ENCODE peak calls at places on chromosomes 1 and 21, in four cellular contexts. One of them, this sample, is unnamed. For H3K4me1, the result is how much of the 10 kb centered on the place peaks cover.

GRCh38 chr1:9782897-9783296 is 40.9 kb downstream of the CLSTN1 start:
- DNase-seq in esophagus squamous epithelium: no peak
- DNase-seq in gastrocnemius medialis: no peak
- DNase-seq in IMR-90: no peak
- DNase-seq in this sample: no peak

GRCh38 chr1:42419449-42419848 is 36.4 kb downstream of the ZMYND12 start:
- DNase-seq in IMR-90: no peak
- DNase-seq in gastrocnemius medialis: no peak
- DNase-seq in esophagus squamous epithelium: no peak
- DNase-seq in this sample: no peak

GRCh38 chr1:169363046-169363756 is 4.4 kb downstream of the NME7 start:
- DNase-seq in IMR-90: peak
- DNase-seq in esophagus squamous epithelium: no peak
- DNase-seq in gastrocnemius medialis: no peak
- DNase-seq in this sample: no peak

GRCh38 chr1:220879090-220879508 is at the start of gene HLX:
- DNase-seq in IMR-90: peak
- DNase-seq in esophagus squamous epithelium: peak
- DNase-seq in gastrocnemius medialis: peak
- DNase-seq in this sample: peak

GRCh38 chr1:145846191-145846590 is 761 bp downstream of the NUDT17 start:
- DNase-seq in esophagus squamous epithelium: no peak
- DNase-seq in IMR-90: peak
- DNase-seq in gastrocnemius medialis: no peak
- DNase-seq in this sample: no peak

GRCh38 chr1:232477728-232478127 is 152.2 kb downstream of the SIPA1L2 start:
- DNase-seq in IMR-90: peak
- DNase-seq in esophagus squamous epithelium: no peak
- DNase-seq in gastrocnemius medialis: peak
- DNase-seq in this sample: no peak

GRCh38 chr1:202229376-202229775 is 35.8 kb downstream of the LGR6 start:
- DNase-seq in gastrocnemius medialis: no peak
- DNase-seq in esophagus squamous epithelium: no peak
- DNase-seq in IMR-90: no peak
- DNase-seq in this sample: no peak

GRCh38 chr21:45255381-45256020 is 32.2 kb downstream of the POFUT2 start:
- DNase-seq in esophagus squamous epithelium: no peak
- DNase-seq in IMR-90: no peak
- DNase-seq in gastrocnemius medialis: no peak
- DNase-seq in this sample: peak

GRCh38 chr1:218384576-218384975 is 39.4 kb downstream of the TGFB2 start:
- DNase-seq in esophagus squamous epithelium: no peak
- DNase-seq in gastrocnemius medialis: no peak
- DNase-seq in IMR-90: peak
- DNase-seq in this sample: no peak

GRCh38 chr1:114097109-114097508 is 56.6 kb downstream of the SYT6 start:
- DNase-seq in esophagus squamous epithelium: no peak
- DNase-seq in gastrocnemius medialis: peak
- DNase-seq in IMR-90: no peak
- DNase-seq in this sample: peak

GRCh38 chr1:19815801-19816736 is 986 bp upstream of the RNF186 start:
- DNase-seq in gastrocnemius medialis: no peak
- DNase-seq in esophagus squamous epithelium: no peak
- DNase-seq in IMR-90: no peak
- DNase-seq in this sample: no peak

GRCh38 chr21:22314963-22315362 is 1316.8 kb downstream of the NCAM2 start:
- DNase-seq in esophagus squamous epithelium: no peak
- DNase-seq in IMR-90: no peak
- DNase-seq in gastrocnemius medialis: no peak
- DNase-seq in this sample: no peak

GRCh38 chr1:181040284-181040865 is 6.6 kb downstream of the MR1 start:
- DNase-seq in gastrocnemius medialis: no peak
- DNase-seq in esophagus squamous epithelium: no peak
- DNase-seq in IMR-90: no peak
- DNase-seq in this sample: no peak

GRCh38 chr1:154784924-154785531 is 85.1 kb downstream of the KCNN3 start:
- DNase-seq in gastrocnemius medialis: no peak
- DNase-seq in esophagus squamous epithelium: no peak
- DNase-seq in IMR-90: no peak
- DNase-seq in this sample: no peak

GRCh38 chr1:183023601-183024351 is 556 bp downstream of the LAMC1 start:
- DNase-seq in IMR-90: peak
- DNase-seq in esophagus squamous epithelium: no peak
- DNase-seq in gastrocnemius medialis: peak
- DNase-seq in this sample: no peak

GRCh38 chr1:178718520-178718919 is 6.5 kb upstream of the RALGPS2 start:
- DNase-seq in IMR-90: no peak
- DNase-seq in gastrocnemius medialis: no peak
- DNase-seq in esophagus squamous epithelium: no peak
- DNase-seq in this sample: no peak

GRCh38 chr1:228882785-228883450 is 147.6 kb downstream of the RHOU start:
- DNase-seq in esophagus squamous epithelium: no peak
- DNase-seq in gastrocnemius medialis: no peak
- DNase-seq in IMR-90: no peak
- DNase-seq in this sample: no peak

GRCh38 chr1:22031214-22031962 is 21.1 kb upstream of the CDC42 start:
- DNase-seq in IMR-90: no peak
- DNase-seq in esophagus squamous epithelium: no peak
- DNase-seq in gastrocnemius medialis: no peak
- DNase-seq in this sample: no peak

GRCh38 chr1:156082111-156083091 is at the start of gene MEX3A:
- DNase-seq in gastrocnemius medialis: peak
- DNase-seq in esophagus squamous epithelium: no peak
- DNase-seq in IMR-90: peak
- DNase-seq in this sample: no peak

GRCh38 chr1:209513226-209513625 is 70.3 kb upstream of the CAMK1G start:
- DNase-seq in esophagus squamous epithelium: no peak
- DNase-seq in IMR-90: peak
- DNase-seq in gastrocnemius medialis: no peak
- DNase-seq in this sample: peak

GRCh38 chr1:94843846-94844245 is 23.7 kb downstream of the SLC44A3 start:
- DNase-seq in IMR-90: no peak
- DNase-seq in gastrocnemius medialis: no peak
- DNase-seq in esophagus squamous epithelium: no peak
- DNase-seq in this sample: no peak

GRCh38 chr1:32933742-32934322 is 30.8 kb downstream of the RNF19B start:
- DNase-seq in gastrocnemius medialis: no peak
- DNase-seq in esophagus squamous epithelium: no peak
- DNase-seq in IMR-90: peak
- DNase-seq in this sample: no peak

GRCh38 chr1:75469586-75470173 is 141.2 kb downstream of the SLC44A5 start:
- DNase-seq in IMR-90: no peak
- DNase-seq in esophagus squamous epithelium: no peak
- DNase-seq in gastrocnemius medialis: no peak
- DNase-seq in this sample: no peak

GRCh38 chr1:230626274-230626673 is 16.0 kb upstream of the COG2 start:
- DNase-seq in gastrocnemius medialis: no peak
- DNase-seq in esophagus squamous epithelium: no peak
- DNase-seq in IMR-90: no peak
- DNase-seq in this sample: no peak

GRCh38 chr21:16407403-16408279 is 677.9 kb downstream of the USP25 start:
- DNase-seq in esophagus squamous epithelium: no peak
- DNase-seq in IMR-90: no peak
- DNase-seq in gastrocnemius medialis: no peak
- DNase-seq in this sample: no peak

DNA sequence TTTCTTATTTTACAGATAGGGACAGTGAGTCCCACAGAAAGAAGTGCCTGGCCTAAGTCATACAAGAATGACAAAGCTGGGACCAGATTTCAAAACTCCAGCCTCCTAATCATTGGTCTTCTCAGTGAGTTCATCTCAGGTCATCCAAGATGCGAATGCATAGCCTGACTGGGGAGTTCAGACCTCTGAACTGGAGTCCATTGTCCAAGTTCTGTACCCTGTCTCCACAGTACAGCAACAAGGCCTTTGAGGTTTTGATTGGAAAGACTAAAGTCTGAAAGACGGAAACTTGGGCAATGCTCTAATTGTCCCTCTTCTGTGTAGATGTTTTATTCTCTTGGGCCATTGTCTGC is 62.0 kb downstream of the TNN start:
- DNase-seq in esophagus squamous epithelium: no peak
- DNase-seq in IMR-90: no peak
- DNase-seq in gastrocnemius medialis: no peak
- DNase-seq in this sample: no peak
- H3K4me1 ChIP-seq in esophagus squamous epithelium: under half
- H3K4me1 ChIP-seq in IMR-90: under half
- H3K4me1 ChIP-seq in gastrocnemius medialis: under half
- H3K4me1 ChIP-seq in this sample: half or more

GRCh38 chr1:116569776-116570357 is 959 bp downstream of the CD58 start:
- DNase-seq in gastrocnemius medialis: no peak
- DNase-seq in IMR-90: no peak
- DNase-seq in esophagus squamous epithelium: no peak
- DNase-seq in this sample: peak
- TF ChIP-seq POLR2A in gastrocnemius medialis: no peak
- TF ChIP-seq POLR2A in IMR-90: no peak
- TF ChIP-seq POLR2A in esophagus squamous epithelium: no peak
- TF ChIP-seq POLR2A in this sample: no peak

DNA sequence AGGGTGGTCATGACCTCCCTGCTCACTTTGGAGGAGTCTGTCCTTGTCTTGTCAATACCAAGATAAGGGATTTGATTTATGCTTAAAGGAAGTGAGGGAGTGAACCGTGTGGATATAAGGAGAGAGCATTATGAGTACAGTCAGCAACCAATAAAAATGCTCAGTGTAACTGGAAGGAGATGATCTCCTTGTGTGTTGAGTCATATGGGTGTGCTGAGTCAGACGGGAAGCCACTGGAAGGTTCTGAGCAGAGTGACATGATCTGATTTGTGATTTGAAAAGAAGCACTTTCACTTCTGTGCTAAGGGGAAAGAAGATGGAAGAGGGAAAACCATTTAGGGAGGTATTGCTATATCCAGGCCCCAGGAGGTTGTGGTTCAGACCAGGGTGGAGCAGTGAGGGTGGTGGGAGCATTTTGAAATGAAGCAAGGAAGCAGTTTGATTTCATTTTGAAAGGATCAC is 2.5 kb upstream of the BCL10 start:
- DNase-seq in IMR-90: peak
- DNase-seq in gastrocnemius medialis: no peak
- DNase-seq in esophagus squamous epithelium: no peak
- DNase-seq in this sample: no peak
- H3K4me3 ChIP-seq in IMR-90: peak
- H3K4me3 ChIP-seq in gastrocnemius medialis: no peak
- H3K4me3 ChIP-seq in esophagus squamous epithelium: no peak
- H3K4me3 ChIP-seq in this sample: no peak

DNA sequence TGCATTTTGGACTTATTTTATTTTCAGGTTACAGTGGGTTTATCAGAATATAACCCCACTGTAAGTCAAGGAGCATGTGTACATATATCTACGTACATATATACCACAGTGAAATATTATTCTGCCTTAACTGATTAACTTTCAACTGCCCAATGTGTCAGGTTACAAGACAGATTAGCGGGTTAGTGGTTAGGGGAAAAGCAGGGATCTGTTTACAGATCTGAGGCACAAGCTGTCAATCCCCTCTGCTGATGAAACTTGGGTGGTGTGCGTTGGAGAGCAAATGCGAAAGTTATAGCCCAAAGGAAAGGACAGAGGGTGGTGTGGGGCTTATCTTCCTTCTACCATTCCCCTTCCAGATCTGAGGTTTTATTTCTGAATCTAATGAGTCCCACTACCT is 238.2 kb upstream of the KCNK2 start:
- DNase-seq in gastrocnemius medialis: no peak
- DNase-seq in IMR-90: no peak
- DNase-seq in esophagus squamous epithelium: no peak
- DNase-seq in this sample: no peak
- H3K4me1 ChIP-seq in gastrocnemius medialis: under half
- H3K4me1 ChIP-seq in IMR-90: under half
- H3K4me1 ChIP-seq in esophagus squamous epithelium: under half
- H3K4me1 ChIP-seq in this sample: under half

GRCh38 chr1:53891021-53891420 is 1.4 kb upstream of the YIPF1 start:
- DNase-seq in gastrocnemius medialis: no peak
- DNase-seq in esophagus squamous epithelium: no peak
- DNase-seq in IMR-90: no peak
- DNase-seq in this sample: no peak

GRCh38 chr1:53888716-53889115 is 881 bp downstream of the YIPF1 start:
- DNase-seq in gastrocnemius medialis: no peak
- DNase-seq in IMR-90: no peak
- DNase-seq in esophagus squamous epithelium: no peak
- DNase-seq in this sample: no peak

GRCh38 chr1:53890522-53890941 is 935 bp upstream of the YIPF1 start:
- DNase-seq in gastrocnemius medialis: peak
- DNase-seq in esophagus squamous epithelium: no peak
- DNase-seq in IMR-90: no peak
- DNase-seq in this sample: no peak

GRCh38 chr1:53891678-53892077 is 2.1 kb upstream of the YIPF1 start:
- DNase-seq in gastrocnemius medialis: no peak
- DNase-seq in esophagus squamous epithelium: no peak
- DNase-seq in IMR-90: no peak
- DNase-seq in this sample: no peak

DNA sequence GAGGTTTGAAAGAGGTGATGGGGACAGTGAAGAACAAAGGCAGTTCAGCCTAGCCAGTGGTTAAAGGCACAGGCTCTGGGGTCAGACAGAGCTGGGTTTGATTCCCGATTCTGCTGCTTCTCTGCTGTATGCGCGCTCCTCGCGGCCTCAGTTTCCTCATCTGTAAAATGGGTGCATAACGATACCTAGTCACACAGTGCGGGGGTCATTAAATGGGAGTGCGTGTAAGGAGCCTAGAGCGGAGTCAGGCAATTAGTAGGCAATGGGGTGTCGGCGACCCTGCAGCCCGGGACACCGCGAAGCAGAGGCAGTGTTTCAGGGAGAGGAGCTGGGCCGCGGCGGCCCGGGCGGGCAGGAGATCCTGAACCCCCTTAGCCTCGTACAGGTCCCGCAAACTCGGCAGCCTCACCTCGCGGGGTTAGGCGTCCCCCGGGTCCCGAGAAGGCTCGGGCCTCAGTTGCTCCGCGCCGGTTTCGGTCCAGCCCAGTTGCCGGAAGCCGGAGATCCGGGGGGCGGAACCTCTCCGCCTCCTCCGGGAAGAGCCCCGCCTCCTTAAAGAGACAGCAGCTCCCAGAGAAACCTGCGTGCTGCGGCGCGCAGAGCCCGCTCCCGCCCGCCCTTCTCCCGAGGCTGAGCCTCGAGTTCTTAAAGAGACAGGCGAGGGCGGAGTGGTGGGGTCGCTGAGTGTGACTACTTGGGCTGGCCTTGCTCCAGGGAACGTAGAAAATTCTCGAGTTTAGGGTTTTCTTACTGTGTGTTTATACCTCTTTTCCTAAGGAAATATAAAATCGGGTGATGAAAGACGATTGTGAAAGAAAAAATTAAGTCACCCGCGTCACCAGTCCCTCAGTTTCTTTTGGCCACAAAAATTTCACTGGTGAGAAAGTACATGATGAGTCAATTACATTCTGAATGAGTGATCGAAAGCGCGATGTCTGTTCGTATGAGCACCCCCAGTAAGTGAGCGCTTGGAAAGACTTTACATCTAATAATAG is at the start of gene YIPF1:
- DNase-seq in gastrocnemius medialis: peak
- DNase-seq in esophagus squamous epithelium: peak
- DNase-seq in IMR-90: peak
- DNase-seq in this sample: peak
- TF ChIP-seq POLR2A in gastrocnemius medialis: peak
- TF ChIP-seq POLR2A in esophagus squamous epithelium: no peak
- TF ChIP-seq POLR2A in IMR-90: no peak
- TF ChIP-seq POLR2A in this sample: peak